ENCODE peak calls at places on chromosomes 13 and 19, in four cellular contexts. One of them, this sample, is unnamed.

GRCh38 chr19:52200044-52200443 is 10.2 kb downstream of the PPP2R1A start:
- DNase-seq in IMR-90: peak; percentile 78
- DNase-seq in esophagus squamous epithelium: no peak
- DNase-seq in thoracic aorta: peak; percentile 68
- DNase-seq in this sample: peak; percentile 69

GRCh38 chr13:40994581-40995230 is 24.4 kb downstream of the ELF1 start:
- DNase-seq in IMR-90: no peak
- DNase-seq in esophagus squamous epithelium: no peak
- DNase-seq in thoracic aorta: no peak
- DNase-seq in this sample: no peak

GRCh38 chr13:107373551-107373950 is 805.6 kb upstream of the ARGLU1 start:
- DNase-seq in IMR-90: peak; percentile 91
- DNase-seq in esophagus squamous epithelium: no peak
- DNase-seq in thoracic aorta: no peak
- DNase-seq in this sample: peak; percentile 70

GRCh38 chr19:35006999-35007365 is 6.9 kb downstream of the GRAMD1A start:
- DNase-seq in IMR-90: no peak
- DNase-seq in esophagus squamous epithelium: no peak
- DNase-seq in thoracic aorta: no peak
- DNase-seq in this sample: no peak

GRCh38 chr19:30877591-30878230 is 471.5 kb downstream of the TSHZ3 start:
- DNase-seq in IMR-90: no peak
- DNase-seq in esophagus squamous epithelium: no peak
- DNase-seq in thoracic aorta: no peak
- DNase-seq in this sample: no peak

GRCh38 chr19:15562861-15563260 is 52.2 kb upstream of the CYP4F8 start:
- DNase-seq in IMR-90: peak; percentile 4
- DNase-seq in esophagus squamous epithelium: no peak
- DNase-seq in thoracic aorta: no peak
- DNase-seq in this sample: no peak

GRCh38 chr13:74115138-74115537 is 19.1 kb downstream of the KLF12 start:
- DNase-seq in IMR-90: peak; percentile 78
- DNase-seq in esophagus squamous epithelium: no peak
- DNase-seq in thoracic aorta: no peak
- DNase-seq in this sample: peak; percentile 50

GRCh38 chr19:48994035-48994386 is 324 bp downstream of the RUVBL2 start:
- DNase-seq in IMR-90: no peak
- DNase-seq in esophagus squamous epithelium: no peak
- DNase-seq in thoracic aorta: no peak
- DNase-seq in this sample: no peak

GRCh38 chr13:95623141-95623540 is 21.4 kb downstream of the DZIP1 start:
- DNase-seq in IMR-90: no peak
- DNase-seq in esophagus squamous epithelium: no peak
- DNase-seq in thoracic aorta: no peak
- DNase-seq in this sample: no peak

GRCh38 chr13:95614641-95615245 is 29.8 kb downstream of the DZIP1 start:
- DNase-seq in IMR-90: no peak
- DNase-seq in esophagus squamous epithelium: no peak
- DNase-seq in thoracic aorta: no peak
- DNase-seq in this sample: no peak

GRCh38 chr13:95615539-95615938 is 29.0 kb downstream of the DZIP1 start:
- DNase-seq in IMR-90: no peak
- DNase-seq in esophagus squamous epithelium: no peak
- DNase-seq in thoracic aorta: no peak
- DNase-seq in this sample: no peak

GRCh38 chr13:95624020-95624419 is 20.5 kb downstream of the DZIP1 start:
- DNase-seq in IMR-90: peak; percentile 64
- DNase-seq in esophagus squamous epithelium: no peak
- DNase-seq in thoracic aorta: no peak
- DNase-seq in this sample: no peak

GRCh38 chr13:95620498-95621140 is 23.9 kb downstream of the DZIP1 start:
- DNase-seq in IMR-90: no peak
- DNase-seq in esophagus squamous epithelium: no peak
- DNase-seq in thoracic aorta: no peak
- DNase-seq in this sample: no peak
- H3K4me3 ChIP-seq in IMR-90: no peak overlapping the region
- H3K4me3 ChIP-seq in esophagus squamous epithelium: no peak overlapping the region
- H3K4me3 ChIP-seq in thoracic aorta: no peak overlapping the region
- H3K4me3 ChIP-seq in this sample: no peak overlapping the region

GRCh38 chr19:58044886-58045285 is 11.1 kb downstream of the ZSCAN1 start:
- DNase-seq in IMR-90: no peak
- DNase-seq in esophagus squamous epithelium: no peak
- DNase-seq in thoracic aorta: no peak
- DNase-seq in this sample: no peak

GRCh38 chr19:58044391-58044790 is 10.6 kb downstream of the ZSCAN1 start:
- DNase-seq in IMR-90: no peak
- DNase-seq in esophagus squamous epithelium: no peak
- DNase-seq in thoracic aorta: no peak
- DNase-seq in this sample: no peak

GRCh38 chr19:58045411-58046050 is 11.7 kb downstream of the ZSCAN1 start:
- DNase-seq in IMR-90: no peak
- DNase-seq in esophagus squamous epithelium: no peak
- DNase-seq in thoracic aorta: no peak
- DNase-seq in this sample: no peak

GRCh38 chr19:58046856-58047255 is 12.2 kb upstream of the ZNF135 start:
- DNase-seq in IMR-90: no peak
- DNase-seq in esophagus squamous epithelium: no peak
- DNase-seq in thoracic aorta: no peak
- DNase-seq in this sample: no peak

DNA sequence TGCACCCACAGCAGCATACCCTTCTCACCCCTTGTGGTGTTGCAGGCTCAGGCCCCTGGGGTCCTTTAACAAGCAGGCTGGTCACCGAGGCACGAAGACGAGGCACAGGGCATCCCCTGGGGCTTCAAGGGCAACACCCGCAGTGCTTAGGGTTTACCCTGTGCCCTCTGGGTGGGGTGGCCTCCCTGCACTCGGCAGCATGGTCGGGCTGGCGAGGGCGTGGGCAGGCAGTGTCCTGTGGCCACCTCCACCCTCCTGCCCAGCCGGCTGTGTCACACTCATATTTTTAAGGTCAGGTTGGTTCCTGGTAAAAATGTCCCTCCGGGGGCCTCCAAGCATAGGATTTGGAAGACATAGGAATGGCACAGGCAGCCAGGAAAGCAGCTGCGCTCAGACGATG is 11.4 kb upstream of the ZNF135 start:
- DNase-seq in IMR-90: no peak
- DNase-seq in esophagus squamous epithelium: no peak
- DNase-seq in thoracic aorta: no peak
- DNase-seq in this sample: no peak
- TF ChIP-seq CTCF in IMR-90: no peak
- TF ChIP-seq CTCF in esophagus squamous epithelium: no peak
- TF ChIP-seq CTCF in thoracic aorta: no peak
- TF ChIP-seq CTCF in this sample: no peak

GRCh38 chr13:30689752-30690151 is 45.6 kb upstream of the ALOX5AP start:
- DNase-seq in IMR-90: no peak
- DNase-seq in esophagus squamous epithelium: no peak
- DNase-seq in thoracic aorta: no peak
- DNase-seq in this sample: no peak
- H3K27ac ChIP-seq in IMR-90: peak overlapping the region; percentile 79
- H3K27ac ChIP-seq in esophagus squamous epithelium: peak overlapping the region; percentile 51
- H3K27ac ChIP-seq in thoracic aorta: peak overlapping the region; percentile 32
- H3K27ac ChIP-seq in this sample: no peak overlapping the region

GRCh38 chr19:41354343-41354974 is 737 bp upstream of the TGFB1 start:
- DNase-seq in IMR-90: no peak
- DNase-seq in esophagus squamous epithelium: no peak
- DNase-seq in thoracic aorta: no peak
- DNase-seq in this sample: no peak
- H3K4me3 ChIP-seq in IMR-90: peak overlapping the region; percentile 76
- H3K4me3 ChIP-seq in esophagus squamous epithelium: peak overlapping the region; percentile 79
- H3K4me3 ChIP-seq in thoracic aorta: peak overlapping the region; percentile 98
- H3K4me3 ChIP-seq in this sample: peak overlapping the region; percentile 89

GRCh38 chr19:10092648-10093294 is 6.7 kb downstream of the SHFL start:
- DNase-seq in IMR-90: no peak
- DNase-seq in esophagus squamous epithelium: no peak
- DNase-seq in thoracic aorta: no peak
- DNase-seq in this sample: no peak
- TF ChIP-seq CTCF in IMR-90: no peak
- TF ChIP-seq CTCF in esophagus squamous epithelium: no peak
- TF ChIP-seq CTCF in thoracic aorta: no peak
- TF ChIP-seq CTCF in this sample: no peak

GRCh38 chr13:32164622-32165268 is 133.2 kb downstream of the FRY start:
- DNase-seq in IMR-90: peak; percentile 66
- DNase-seq in esophagus squamous epithelium: no peak
- DNase-seq in thoracic aorta: no peak
- DNase-seq in this sample: peak; percentile 73
- H3K27ac ChIP-seq in IMR-90: peak overlapping the region; percentile 41
- H3K27ac ChIP-seq in esophagus squamous epithelium: no peak overlapping the region
- H3K27ac ChIP-seq in thoracic aorta: peak overlapping the region; percentile 69
- H3K27ac ChIP-seq in this sample: no peak overlapping the region